ENCODE peak calls at places on chromosomes 5 and 9, in four cellular contexts. O is CD4-positive, alpha-beta memory T cell; Q is cardiac muscle cell; A is SJSA1. E is an unnamed sample. For H3K4me1, the result is how much of the 10 kb centered on the place peaks cover.

GRCh38 chr5:14414615-14415515 is 166.7 kb upstream of the OTULINL start:
- DNase-seq in Q (no peak), A (no peak), O (no peak), E (no peak)

GRCh38 chr9:124780757-124781151 is 3.8 kb downstream of the OLFML2A start:
- DNase-seq in O (no peak), A (no peak), Q (no peak), E (no peak)

GRCh38 chr5:55925677-55926076 is 69.1 kb downstream of the IL6ST start:
- DNase-seq in Q (no peak), A (no peak), O (no peak), E (no peak)

GRCh38 chr5:53419247-53419646 is 61.2 kb upstream of the FST start:
- DNase-seq in A (no peak), Q (no peak), O (no peak), E (no peak)

GRCh38 chr9:28264368-28264767 is 691.1 kb upstream of the C9orf72 start:
- DNase-seq in Q (no peak), A (no peak), O (no peak), E (no peak)

GRCh38 chr5:74376187-74376586 is 264.3 kb downstream of the ENC1 start:
- DNase-seq in A (no peak), O (no peak), Q (no peak), E (no peak)

GRCh38 chr9:77587851-77588250 is 60.3 kb downstream of the GNA14 start:
- DNase-seq in Q (no peak), O (no peak), A (no peak), E (no peak)

GRCh38 chr9:105198763-105199339 is 45.6 kb upstream of the SLC44A1 start:
- DNase-seq in A (no peak), O (no peak), Q (no peak), E (no peak)

GRCh38 chr5:120771181-120771580 is 307.1 kb downstream of the PRR16 start:
- DNase-seq in A (no peak), Q (no peak), O (no peak), E (no peak)

GRCh38 chr9:119868694-119869093 is 499.5 kb upstream of the BRINP1 start:
- DNase-seq in A (no peak), Q (no peak), O (no peak), E (no peak)

GRCh38 chr5:54021413-54022155 is 288.8 kb downstream of the ARL15 start:
- DNase-seq in A (no peak), O (no peak), Q (no peak), E (no peak)

GRCh38 chr5:4857761-4858160 is 282.4 kb upstream of the ADAMTS16 start:
- DNase-seq in A (no peak), Q (no peak), O (no peak), E (no peak)

GRCh38 chr9:81141952-81142351 is 547.4 kb downstream of the TLE1 start:
- DNase-seq in O (no peak), Q (no peak), A (no peak), E (no peak)

GRCh38 chr9:33840381-33840780 is 23.4 kb downstream of the UBE2R2 start:
- DNase-seq in A (no peak), Q (no peak), O (no peak), E (no peak)

GRCh38 chr9:133461975-133462374 is 2.2 kb downstream of the CACFD1 start:
- DNase-seq in A (no peak), O (peak), Q (no peak), E (no peak)

GRCh38 chr9:79570449-79571308 is 1.1 kb upstream of the TLE4 start:
- DNase-seq in Q (peak), A (peak), O (peak), E (no peak)

GRCh38 chr9:71691036-71691435 is 77.3 kb downstream of the CEMIP2 start:
- DNase-seq in A (no peak), Q (no peak), O (no peak), E (no peak)

GRCh38 chr5:65535529-65535987 is 27.4 kb downstream of the CENPK start:
- DNase-seq in O (no peak), Q (no peak), A (no peak), E (no peak)

GRCh38 chr9:22108581-22109370 is 99.7 kb upstream of the CDKN2B start:
- DNase-seq in Q (peak), A (no peak), O (no peak), E (no peak)

GRCh38 chr9:22105005-22105722 is 96.1 kb upstream of the CDKN2B start:
- DNase-seq in A (no peak), Q (no peak), O (no peak), E (no peak)

GRCh38 chr9:22107646-22108045 is 98.5 kb upstream of the CDKN2B start:
- DNase-seq in A (no peak), Q (no peak), O (no peak), E (no peak)

GRCh38 chr9:22103650-22104575 is 94.8 kb upstream of the CDKN2B start:
- DNase-seq in O (no peak), A (no peak), Q (no peak), E (no peak)

GRCh38 chr9:22107202-22107601 is 98.1 kb upstream of the CDKN2B start:
- DNase-seq in Q (peak), O (no peak), A (no peak), E (no peak)
- H3K27ac ChIP-seq in Q (no peak), O (no peak), A (peak), E (no peak)

GRCh38 chr9:89036862-89037261 is 45.6 kb downstream of the S1PR3 start:
- DNase-seq in A (no peak), O (no peak), Q (no peak), E (no peak)
- H3K4me1 ChIP-seq in A (under half), O (under half), Q (under half), E (under half)

DNA sequence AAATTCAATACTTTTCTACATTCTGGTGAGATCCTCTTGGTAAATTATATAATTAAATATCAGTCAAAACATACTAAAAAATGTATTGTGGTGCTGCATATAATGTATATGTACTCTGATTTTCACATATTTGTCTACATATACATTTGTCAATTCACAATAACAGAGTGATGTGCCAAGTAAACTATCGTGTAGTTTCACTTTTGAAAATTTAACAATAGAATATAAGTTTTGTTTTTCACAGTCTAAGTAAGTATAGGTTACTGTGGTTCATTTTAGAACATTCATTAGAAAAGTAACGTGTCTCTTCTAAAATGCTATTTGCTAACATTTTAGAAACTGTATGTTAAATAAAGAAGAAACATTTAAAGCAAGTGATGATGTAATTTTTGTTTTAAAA is 73.6 kb downstream of the NR3C1 start:
- DNase-seq in A (no peak), O (no peak), Q (no peak), E (no peak)
- H3K27ac ChIP-seq in A (no peak), O (no peak), Q (no peak), E (no peak)

DNA sequence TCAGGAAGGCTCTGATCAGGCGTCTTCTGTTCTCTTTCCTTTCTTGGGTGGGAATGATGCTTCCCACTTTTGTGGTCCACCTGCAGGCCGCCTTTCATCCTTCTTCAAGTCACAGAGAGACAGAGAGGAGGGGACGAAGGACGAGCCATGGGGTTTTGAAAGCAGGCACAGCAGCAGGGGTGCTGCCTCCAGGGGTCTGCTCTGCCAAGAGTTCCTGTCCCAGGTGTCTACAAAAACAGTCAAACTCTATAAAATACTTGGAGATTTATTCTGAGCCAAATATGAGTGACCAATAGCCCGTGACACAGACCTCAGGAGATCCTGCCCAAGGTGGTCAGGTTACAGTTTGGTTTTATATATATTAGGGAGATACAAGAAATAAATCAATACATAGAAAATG is 34.5 kb upstream of the LCP2 start:
- DNase-seq in A (no peak), Q (no peak), O (no peak), E (no peak)
- H3K4me1 ChIP-seq in A (under half), Q (under half), O (half or more), E (half or more)

E was measured in effector memory CD4-positive, alpha-beta T cell.